ENCODE peak calls at places on chromosome 16, in five cellular contexts. S is GM23248, Z is neural progenitor cell, Y is MM.1S, C is GM23338. O is an unnamed sample.

GRCh38 chr16:84827897-84828296 is 8.1 kb downstream of the CRISPLD2 start:
- DNase-seq in S (no peak), Z (no peak), Y (no peak), C (no peak), O (peak; percentile 56)

GRCh38 chr16:57578521-57579360 is 36.3 kb downstream of the ADGRG5 start:
- DNase-seq in S (no peak), Z (no peak), Y (no peak), C (no peak), O (no peak)

GRCh38 chr16:19166500-19166899 is 1.5 kb upstream of the SYT17 start:
- DNase-seq in S (no peak), Z (no peak), Y (no peak), C (no peak), O (peak; percentile 66)

GRCh38 chr16:79656537-79657115 is 56.1 kb upstream of the MAF start:
- DNase-seq in S (no peak), Z (peak; percentile 40), Y (no peak), C (peak; percentile 15), O (no peak)

GRCh38 chr16:84647830-84648594 is at the start of gene KLHL36:
- DNase-seq in S (peak; percentile 78), Z (peak; percentile 52), Y (peak; percentile 21), C (peak; percentile 65), O (peak; percentile 57)

GRCh38 chr16:46658925-46659324 is 30.1 kb downstream of the VPS35 start:
- DNase-seq in S (no peak), Z (no peak), Y (peak; percentile 63), C (no peak), O (no peak)

GRCh38 chr16:83946781-83947566 is 6.1 kb upstream of the OSGIN1 start:
- DNase-seq in S (no peak), Z (no peak), Y (no peak), C (no peak), O (no peak)

GRCh38 chr16:79601978-79602609 is 1.6 kb upstream of the MAF start:
- DNase-seq in S (peak; percentile 77), Z (peak; percentile 86), Y (peak; percentile 74), C (peak; percentile 88), O (peak; percentile 28)

GRCh38 chr16:1752853-1753252 is 18.5 kb downstream of the NME3 start:
- DNase-seq in S (no peak), Z (no peak), Y (no peak), C (no peak), O (no peak)

GRCh38 chr16:52408197-52408845 is 138.6 kb downstream of the TOX3 start:
- DNase-seq in S (no peak), Z (no peak), Y (no peak), C (no peak), O (no peak)

GRCh38 chr16:4285167-4285566 is 12.3 kb upstream of the TFAP4 start:
- DNase-seq in S (no peak), Z (no peak), Y (no peak), C (no peak), O (no peak)

GRCh38 chr16:80570106-80570478 is 29.3 kb downstream of the DYNLRB2 start:
- DNase-seq in S (no peak), Z (no peak), Y (no peak), C (no peak), O (no peak)

GRCh38 chr16:85490971-85491771 is 122.0 kb upstream of the GSE1 start:
- DNase-seq in S (no peak), Z (peak; percentile 65), Y (peak; percentile 16), C (peak; percentile 76), O (no peak)

GRCh38 chr16:86379505-86379846 is 130.9 kb upstream of the FOXF1 start:
- DNase-seq in S (peak; percentile 35), Z (no peak), Y (no peak), C (no peak), O (no peak)

GRCh38 chr16:68592466-68593337 is 52.4 kb upstream of the CDH3 start:
- DNase-seq in S (peak; percentile 18), Z (no peak), Y (no peak), C (peak; percentile 50), O (no peak)

GRCh38 chr16:22235839-22236745 is 30.0 kb downstream of the EEF2K start:
- DNase-seq in S (peak; percentile 43), Z (no peak), Y (no peak), C (no peak), O (no peak)

GRCh38 chr16:24309222-24309905 is 53.2 kb downstream of the CACNG3 start:
- DNase-seq in S (peak; percentile 31), Z (peak; percentile 13), Y (no peak), C (no peak), O (peak; percentile 36)

GRCh38 chr16:47311738-47312505 is 148.9 kb downstream of the ITFG1 start:
- DNase-seq in S (peak; percentile 12), Z (peak; percentile 20), Y (no peak), C (peak; percentile 65), O (peak; percentile 19)

GRCh38 chr16:58024673-58025350 is 742 bp upstream of the MMP15 start:
- DNase-seq in S (peak; percentile 21), Z (peak; percentile 70), Y (no peak), C (peak; percentile 77), O (peak; percentile 79)

GRCh38 chr16:84360170-84360569 is 8.2 kb upstream of the ATP2C2 start:
- DNase-seq in S (no peak), Z (no peak), Y (no peak), C (no peak), O (no peak)

GRCh38 chr16:50578147-50578546 is 30.0 kb downstream of the NKD1 start:
- DNase-seq in S (no peak), Z (no peak), Y (no peak), C (no peak), O (no peak)

GRCh38 chr16:69033550-69033949 is 71.9 kb upstream of the HAS3 start:
- DNase-seq in S (no peak), Z (no peak), Y (no peak), C (no peak), O (no peak)

GRCh38 chr16:1924095-1924494 is 5.9 kb upstream of the HS3ST6 start:
- DNase-seq in S (no peak), Z (peak; percentile 1), Y (no peak), C (no peak), O (no peak)

GRCh38 chr16:53429221-53429943 is 4.9 kb upstream of the RBL2 start:
- DNase-seq in S (peak; percentile 26), Z (no peak), Y (no peak), C (no peak), O (peak; percentile 76)

GRCh38 chr16:1825381-1825863 is 1.2 kb downstream of the HAGH start:
- DNase-seq in S (no peak), Z (no peak), Y (no peak), C (no peak), O (no peak)

GRCh38 chr16:19680972-19681371 is 37.1 kb downstream of the KNOP1 start:
- DNase-seq in S (no peak), Z (no peak), Y (no peak), C (peak; percentile 56), O (peak; percentile 70)

GRCh38 chr16:84579936-84580335 is 37.9 kb downstream of the COTL1 start:
- DNase-seq in S (no peak), Z (no peak), Y (no peak), C (no peak), O (no peak)

DNA sequence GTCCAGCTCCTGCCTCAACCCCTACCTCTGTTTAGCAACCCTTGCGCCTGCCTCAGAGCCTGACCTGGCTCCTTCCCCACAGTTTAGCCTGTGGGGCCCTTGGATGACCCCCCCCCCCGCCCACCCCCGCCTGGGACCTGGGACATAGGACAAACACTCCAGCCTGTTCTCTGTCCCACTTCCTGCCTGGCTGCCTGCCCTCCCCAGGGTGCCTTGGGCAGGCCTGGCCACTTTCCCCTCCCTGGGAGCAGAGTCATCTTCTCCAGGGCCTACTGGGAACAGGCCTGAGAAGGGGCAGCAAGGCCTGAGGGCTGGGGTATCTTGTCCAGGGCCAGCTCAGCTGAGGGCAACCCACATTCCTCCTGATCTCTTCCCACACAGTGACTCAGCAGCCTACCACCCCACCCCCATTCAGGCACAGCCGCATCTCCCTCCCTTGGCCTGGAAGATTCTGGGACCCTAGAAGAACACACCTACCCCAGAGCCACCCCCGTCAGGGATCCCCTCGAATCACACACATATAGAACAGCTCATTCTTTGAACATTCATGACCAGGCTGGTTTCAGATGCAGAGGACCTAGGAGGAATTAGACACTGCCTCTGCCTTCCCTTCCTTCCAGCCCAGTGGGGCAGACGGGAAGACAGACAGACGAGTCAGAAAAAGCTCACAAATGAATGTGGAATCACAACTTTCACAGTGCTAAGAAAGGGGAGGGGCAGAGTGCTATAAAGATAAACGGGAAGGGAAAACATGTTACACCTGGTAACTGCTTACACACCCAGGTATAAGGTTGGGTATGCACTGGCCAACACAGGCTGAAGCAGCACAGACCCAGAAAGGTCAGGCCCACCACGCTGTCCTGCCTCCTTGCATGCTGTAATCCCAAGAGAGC is 6.0 kb downstream of the FHOD1 start:
- DNase-seq in S (peak; percentile 92), Z (no peak), Y (no peak), C (peak; percentile 36), O (peak; percentile 90)
- H3F3A ChIP-seq in S (peaks cover 54% of the 10 kb centered on the region), Z (peaks cover 4% of the 10 kb centered on the region), Y (peaks cover 27% of the 10 kb centered on the region), C (peaks cover 18% of the 10 kb centered on the region), O (peaks cover 83% of the 10 kb centered on the region)

DNA sequence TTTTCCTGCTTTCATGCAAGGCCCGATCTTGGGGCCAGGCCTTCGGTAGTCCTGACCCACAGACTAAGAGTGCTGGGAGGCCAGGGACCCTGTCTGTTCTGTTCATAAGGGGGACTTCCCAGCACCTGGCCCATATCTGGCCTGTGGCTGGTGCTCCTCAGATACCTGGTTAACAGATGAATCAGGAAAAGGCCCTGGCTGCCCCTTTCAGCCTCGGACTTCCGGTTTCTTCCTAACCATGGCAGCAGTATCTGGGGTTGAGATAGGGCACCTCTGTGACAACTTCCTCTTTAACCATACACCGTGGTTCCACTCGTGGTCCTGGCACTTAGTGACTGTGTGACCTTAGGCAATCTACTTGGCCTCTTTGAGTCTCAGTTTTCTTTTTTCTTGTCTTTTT is 18.4 kb downstream of the PLCG2 start:
- DNase-seq in S (no peak), Z (no peak), Y (peak; percentile 47), C (no peak), O (no peak)
- H3F3A ChIP-seq in S (no peaks in the 10 kb centered on the region), Z (no peaks in the 10 kb centered on the region), Y (peaks cover 12% of the 10 kb centered on the region), C (no peaks in the 10 kb centered on the region), O (no peaks in the 10 kb centered on the region)

DNA sequence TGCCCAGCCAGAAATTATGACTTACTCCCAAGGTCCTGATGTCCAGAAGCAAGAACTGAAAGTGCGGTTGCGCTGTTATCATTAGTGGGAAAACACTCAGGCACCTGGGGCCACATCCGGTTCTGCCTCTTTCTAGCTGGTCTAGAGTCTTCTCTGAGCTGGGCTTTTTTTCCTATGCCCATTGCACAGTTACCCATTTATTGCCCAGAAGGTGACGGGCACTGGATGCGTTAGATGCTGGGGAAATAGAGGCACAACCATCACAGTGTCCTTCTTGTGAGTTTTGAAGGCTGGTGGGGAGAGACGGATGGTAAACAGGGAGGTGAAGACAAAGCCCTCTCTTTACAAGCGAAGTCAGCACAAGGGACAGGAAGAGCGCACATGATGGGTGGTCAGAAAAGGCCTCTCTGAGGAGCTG is 37.7 kb downstream of the PLCG2 start:
- DNase-seq in S (no peak), Z (no peak), Y (peak; percentile 68), C (no peak), O (no peak)
- H3F3A ChIP-seq in S (no peaks in the 10 kb centered on the region), Z (peaks cover 9% of the 10 kb centered on the region), Y (peaks cover 29% of the 10 kb centered on the region), C (no peaks in the 10 kb centered on the region), O (no peaks in the 10 kb centered on the region)

GRCh38 chr16:89922884-89923639 is at the start of gene TUBB3:
- DNase-seq in S (peak; percentile 94), Z (peak; percentile 95), Y (peak; percentile 45), C (peak; percentile 91), O (peak; percentile 89)

GRCh38 chr16:89921699-89922476 is 1.3 kb upstream of the TUBB3 start:
- DNase-seq in S (peak; percentile 99), Z (peak; percentile 62), Y (no peak), C (peak; percentile 60), O (peak; percentile 94)

GRCh38 chr16:89921131-89921698 is 1.9 kb upstream of the TUBB3 start:
- DNase-seq in S (peak; percentile 41), Z (peak; percentile 36), Y (no peak), C (peak; percentile 38), O (no peak)

GRCh38 chr16:89923640-89924297 is 627 bp downstream of the TUBB3 start:
- DNase-seq in S (peak; percentile 50), Z (peak; percentile 75), Y (no peak), C (peak; percentile 66), O (no peak)

GRCh38 chr16:89922477-89922883 is 662 bp upstream of the TUBB3 start:
- DNase-seq in S (peak; percentile 96), Z (peak; percentile 75), Y (no peak), C (peak; percentile 71), O (peak; percentile 64)
- H3F3A ChIP-seq in S (peaks cover 26% of the 10 kb centered on the region), Z (peaks cover 63% of the 10 kb centered on the region), Y (peaks cover 3% of the 10 kb centered on the region), C (peaks cover 13% of the 10 kb centered on the region), O (peaks cover 28% of the 10 kb centered on the region)